ENCODE peak calls at places on chromosomes 6 and 20, in nine cellular contexts. A is endothelial cell, R is Peyer's patch, J is heart right ventricle, C is RWPE2, O is AG04450, E is thoracic aorta, D is GM12865, Z is IMR-90. Y is an unnamed sample.
A peak's percentile ranks its signal among the peaks of the same experiment; 100 is the strongest.

GRCh38 chr6:108168980-108169800 is 3.4 kb downstream of the NR2E1 start:
- DNase-seq in A (no peak), R (no peak), J (no peak), C (no peak), O (no peak), E (no peak), D (no peak), Z (no peak), Y (peak; percentile 55)

GRCh38 chr6:53752856-53753255 is 41.9 kb upstream of the LRRC1 start:
- DNase-seq in A (no peak), R (no peak), J (no peak), C (no peak), O (peak; percentile 7), E (no peak), D (no peak), Z (peak; percentile 72), Y (no peak)

GRCh38 chr20:56628873-56629463 is at the start of gene TFAP2C:
- DNase-seq in A (peak; percentile 50), R (no peak), J (peak; percentile 38), C (peak; percentile 97), O (no peak), E (no peak), D (no peak), Z (no peak), Y (peak; percentile 81)

GRCh38 chr20:25297141-25297905 is 49.4 kb downstream of the PYGB start:
- DNase-seq in A (no peak), R (no peak), J (no peak), C (no peak), O (no peak), E (no peak), D (peak; percentile 86), Z (no peak), Y (peak; percentile 82)

GRCh38 chr6:34414999-34415858 is 10.6 kb downstream of the RPS10 start:
- DNase-seq in A (peak; percentile 9), R (peak; percentile 44), J (peak; percentile 75), C (no peak), O (no peak), E (peak; percentile 38), D (peak; percentile 74), Z (peak; percentile 65), Y (peak; percentile 40)

GRCh38 chr20:57347393-57347792 is 3.7 kb upstream of the RAE1 start:
- DNase-seq in A (no peak), R (no peak), J (no peak), C (no peak), O (no peak), E (no peak), D (no peak), Z (no peak), Y (no peak)

GRCh38 chr6:147287869-147288271 is 83.7 kb downstream of the STXBP5 start:
- DNase-seq in A (no peak), R (no peak), J (no peak), C (no peak), O (no peak), E (no peak), D (no peak), Z (peak; percentile 69), Y (no peak)

GRCh38 chr6:7540595-7540994 is 876 bp upstream of the DSP start:
- DNase-seq in A (peak; percentile 29), R (no peak), J (peak; percentile 36), C (no peak), O (no peak), E (no peak), D (no peak), Z (no peak), Y (peak; percentile 30)

GRCh38 chr20:51341581-51341980 is 200.9 kb downstream of the NFATC2 start:
- DNase-seq in A (no peak), R (no peak), J (no peak), C (peak; percentile 62), O (no peak), E (no peak), D (no peak), Z (peak; percentile 72), Y (no peak)

GRCh38 chr6:158047563-158048323 is 66.1 kb downstream of the SYNJ2 start:
- DNase-seq in A (no peak), R (no peak), J (no peak), C (no peak), O (no peak), E (no peak), D (no peak), Z (no peak), Y (no peak)

GRCh38 chr20:59205044-59205443 is 41.4 kb downstream of the ZNF831 start:
- DNase-seq in A (no peak), R (no peak), J (no peak), C (peak; percentile 57), O (no peak), E (no peak), D (no peak), Z (no peak), Y (no peak)

GRCh38 chr20:24497851-24498250 is 28.4 kb downstream of the SYNDIG1 start:
- DNase-seq in A (no peak), R (no peak), J (no peak), C (no peak), O (no peak), E (no peak), D (peak; percentile 10), Z (peak; percentile 33), Y (no peak)

GRCh38 chr6:83574783-83575182 is 62.4 kb downstream of the PRSS35 start:
- DNase-seq in A (no peak), R (no peak), J (no peak), C (no peak), O (no peak), E (no peak), D (no peak), Z (no peak), Y (no peak)

GRCh38 chr20:57329608-57330221 is at the start of gene SPO11:
- DNase-seq in A (peak; percentile 28), R (no peak), J (no peak), C (peak; percentile 75), O (no peak), E (no peak), D (no peak), Z (no peak), Y (no peak)

GRCh38 chr6:5995705-5996686 is 10.7 kb downstream of the NRN1 start:
- DNase-seq in A (peak; percentile 85), R (no peak), J (peak; percentile 84), C (no peak), O (no peak), E (no peak), D (no peak), Z (peak; percentile 19), Y (no peak)

GRCh38 chr20:61437280-61438206 is 185.5 kb downstream of the CDH4 start:
- DNase-seq in A (no peak), R (no peak), J (no peak), C (peak; percentile 70), O (peak; percentile 30), E (no peak), D (no peak), Z (peak; percentile 90), Y (no peak)

GRCh38 chr6:99016355-99016754 is 68.6 kb upstream of the FBXL4 start:
- DNase-seq in A (no peak), R (no peak), J (no peak), C (no peak), O (no peak), E (no peak), D (peak; percentile 8), Z (peak; percentile 67), Y (no peak)

GRCh38 chr6:150008588-150008987 is 16.7 kb downstream of the RAET1L start:
- DNase-seq in A (no peak), R (no peak), J (no peak), C (no peak), O (no peak), E (no peak), D (no peak), Z (no peak), Y (no peak)

GRCh38 chr20:21609981-21610380 is 95.5 kb upstream of the PAX1 start:
- DNase-seq in A (no peak), R (no peak), J (no peak), C (no peak), O (no peak), E (no peak), D (no peak), Z (no peak), Y (no peak)
- TF ChIP-seq CTCF in A (no peak), R (no peak), J (no peak), C (no peak), O (no peak), E (no peak), D (no peak), Z (no peak), Y (no peak)

DNA sequence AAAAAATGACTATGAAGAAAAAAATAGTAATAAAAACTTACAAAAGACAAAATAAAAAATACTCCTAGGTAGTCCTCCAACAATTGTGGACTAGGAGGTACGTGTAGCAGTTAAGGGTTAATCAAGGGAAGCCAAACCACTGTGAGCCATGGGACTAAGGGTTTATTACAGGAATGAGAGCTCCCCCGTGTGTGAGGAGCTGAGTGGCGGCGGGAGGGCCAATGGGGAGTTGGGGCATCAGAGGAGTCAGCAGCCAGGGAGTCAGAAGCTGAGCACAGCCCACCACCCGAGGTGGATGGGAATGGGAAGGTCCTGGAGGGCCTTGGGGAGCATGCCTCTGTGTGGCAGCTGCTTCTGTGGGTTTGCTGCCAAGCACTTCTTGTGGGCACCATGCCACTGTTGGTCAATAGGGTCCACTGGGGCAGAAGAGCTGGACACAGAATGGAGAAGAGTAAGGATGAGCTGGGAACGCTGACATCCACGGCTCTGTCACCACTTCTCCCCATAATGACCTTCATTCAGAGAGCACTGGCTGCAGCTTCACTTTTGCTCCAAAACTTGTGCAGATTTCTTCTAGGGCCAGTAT is 373.3 kb downstream of the CDKAL1 start:
- DNase-seq in A (no peak), R (no peak), J (no peak), C (no peak), O (no peak), E (no peak), D (no peak), Z (no peak), Y (no peak)
- TF ChIP-seq CTCF in A (no peak), R (no peak), J (no peak), C (no peak), O (no peak), E (no peak), D (no peak), Z (no peak), Y (no peak)

DNA sequence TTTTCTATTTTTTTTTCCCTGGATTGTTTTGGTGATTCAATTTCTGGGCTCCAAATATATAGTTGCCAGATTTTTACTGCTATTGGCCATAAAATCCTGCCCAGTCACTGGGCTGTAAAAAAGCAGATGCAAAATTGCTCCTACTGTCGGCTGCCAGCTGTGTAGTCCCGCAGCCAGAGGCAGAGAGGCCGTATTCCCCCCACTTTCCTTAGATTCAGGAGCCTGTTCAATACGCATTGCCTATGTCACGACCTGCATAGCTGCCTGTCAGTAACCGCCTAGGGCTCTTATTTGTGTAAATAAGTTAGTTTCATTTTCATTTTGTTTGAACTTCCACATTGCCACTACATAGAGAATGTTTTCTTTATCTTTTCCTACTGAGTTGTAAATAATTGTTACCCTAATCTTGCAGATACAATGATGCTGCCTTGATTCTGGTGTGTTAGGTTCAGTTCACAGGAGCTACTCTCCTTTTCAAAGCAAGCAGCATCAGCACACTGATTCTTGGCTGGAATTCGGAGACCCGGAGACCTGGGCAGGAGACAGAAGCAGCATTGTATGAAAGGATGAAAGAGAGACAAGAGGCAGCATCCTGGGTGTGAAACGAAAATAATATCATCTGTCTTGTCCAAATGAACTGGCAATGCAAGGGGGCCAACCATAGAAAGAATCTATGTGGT is 46.0 kb upstream of the UST start:
- DNase-seq in A (no peak), R (no peak), J (no peak), C (no peak), O (peak; percentile 2), E (no peak), D (peak; percentile 48), Z (peak; percentile 49), Y (peak; percentile 63)
- TF ChIP-seq CTCF in A (no peak), R (no peak), J (no peak), C (no peak), O (no peak), E (no peak), D (no peak), Z (no peak), Y (no peak)

GRCh38 chr6:25637946-25638345 is 14.1 kb upstream of the SCGN start:
- DNase-seq in A (no peak), R (no peak), J (no peak), C (no peak), O (no peak), E (no peak), D (no peak), Z (no peak), Y (no peak)
- TF ChIP-seq CTCF in A (no peak), R (peak; percentile 10), J (no peak), C (no peak), O (no peak), E (no peak), D (no peak), Z (no peak), Y (no peak)